ENCODE peak calls at places on chromosomes 6 and 20, in eight cellular contexts. K is heart left ventricle, G is stomach, O is endothelial cell of umbilical vein, N is breast epithelium, L is A549, S is uterus, B is HCT116. I is an unnamed sample.

GRCh38 chr20:25669826-25670422 is 26.7 kb downstream of the ZNF337 start:
- DNase-seq in K (no peak), L (no peak), N (no peak), G (no peak), O (no peak), S (no peak), B (no peak), I (peak; percentile 26)

GRCh38 chr6:37365791-37366190 is 12.0 kb downstream of the RNF8 start:
- DNase-seq in S (no peak), N (no peak), G (no peak), K (no peak), L (no peak), O (peak; percentile 71), B (no peak), I (no peak)

GRCh38 chr6:138662474-138662873 is 111.1 kb upstream of the CCDC28A start:
- DNase-seq in B (no peak), L (peak; percentile 43), S (no peak), G (no peak), O (no peak), K (no peak), N (no peak), I (no peak)

GRCh38 chr20:60857708-60858107 is 394.4 kb upstream of the CDH4 start:
- DNase-seq in O (no peak), B (no peak), L (no peak), S (no peak), N (no peak), K (no peak), G (no peak), I (no peak)

GRCh38 chr6:170265655-170266054 is 25.2 kb downstream of the DLL1 start:
- DNase-seq in B (peak; percentile 73), K (no peak), G (peak; percentile 95), L (no peak), S (no peak), N (no peak), O (no peak), I (no peak)

GRCh38 chr6:125939796-125940195 is 16.8 kb upstream of the HINT3 start:
- DNase-seq in N (no peak), S (no peak), B (no peak), O (no peak), G (no peak), L (no peak), K (no peak), I (no peak)

GRCh38 chr20:24873015-24873620 is 76.0 kb upstream of the CST7 start:
- DNase-seq in N (no peak), S (no peak), O (no peak), K (no peak), B (no peak), G (no peak), L (no peak), I (no peak)

GRCh38 chr6:106149472-106150069 is 63.4 kb downstream of the PRDM1 start:
- DNase-seq in O (no peak), N (no peak), G (no peak), S (no peak), L (no peak), B (no peak), K (no peak), I (no peak)

GRCh38 chr6:11769244-11769643 is 9.4 kb downstream of the ADTRP start:
- DNase-seq in S (no peak), O (peak; percentile 39), G (no peak), N (no peak), B (no peak), L (no peak), K (no peak), I (no peak)

GRCh38 chr6:5205035-5205469 is 55.7 kb downstream of the LYRM4 start:
- DNase-seq in B (no peak), K (no peak), S (peak; percentile 30), L (no peak), G (no peak), O (peak; percentile 76), N (no peak), I (peak; percentile 49)

GRCh38 chr6:79079425-79080130 is 1.5 kb upstream of the PHIP start:
- DNase-seq in B (no peak), L (no peak), O (peak; percentile 49), S (no peak), G (no peak), N (no peak), K (no peak), I (no peak)

GRCh38 chr6:79077680-79078056 is 386 bp downstream of the PHIP start:
- DNase-seq in L (peak; percentile 15), S (no peak), B (no peak), N (peak; percentile 51), G (peak; percentile 49), O (no peak), K (peak; percentile 56), I (no peak)

GRCh38 chr6:79076160-79076559 is 1.9 kb downstream of the PHIP start:
- DNase-seq in L (no peak), O (peak; percentile 55), B (no peak), G (no peak), K (no peak), N (no peak), S (no peak), I (no peak)

GRCh38 chr6:79078057-79078969 is at the start of gene PHIP:
- DNase-seq in G (peak; percentile 92), N (peak; percentile 91), O (peak; percentile 96), B (peak; percentile 90), L (peak; percentile 42), S (peak; percentile 94), K (peak; percentile 96), I (peak; percentile 95)

GRCh38 chr6:79076881-79077641 is 993 bp downstream of the PHIP start:
- DNase-seq in L (peak; percentile 59), K (peak; percentile 89), S (peak; percentile 84), O (peak; percentile 98), B (peak; percentile 69), N (peak; percentile 82), G (peak; percentile 92), I (peak; percentile 93)
- TF ChIP-seq POLR2A in L (no peak), K (no peak), S (peak; percentile 53), O (peak; percentile 59), B (no peak), N (no peak), G (no peak), I (no peak)

DNA sequence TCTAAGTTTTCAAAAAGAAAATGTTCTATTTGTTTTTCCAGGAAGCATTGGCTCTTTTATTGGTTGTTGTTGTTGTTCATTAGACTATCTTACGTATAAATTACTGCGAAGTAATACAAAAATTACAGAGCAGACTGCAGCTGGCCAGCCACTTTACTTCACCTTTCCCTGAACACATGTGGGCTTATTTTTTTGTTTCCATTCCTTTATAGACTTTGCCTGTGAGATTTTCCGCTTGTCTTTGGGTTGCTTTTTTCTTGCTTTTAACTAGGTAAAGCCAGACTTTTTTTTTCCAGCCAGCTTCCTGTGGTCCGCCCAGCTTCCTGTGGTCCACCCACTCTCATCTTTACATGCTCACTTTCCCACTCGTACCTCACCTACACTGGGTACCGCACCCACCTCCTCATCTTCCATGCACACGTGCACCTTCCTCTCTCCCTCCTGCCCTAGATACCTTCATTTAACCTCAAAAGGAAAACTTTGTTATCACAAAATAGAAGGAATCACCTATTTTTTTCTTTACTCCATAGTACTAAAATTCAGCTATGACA is 79.0 kb downstream of the IPCEF1 start:
- DNase-seq in B (no peak), N (no peak), S (no peak), G (no peak), O (no peak), K (no peak), L (no peak), I (no peak)
- TF ChIP-seq CTCF in B (no peak), N (no peak), S (no peak), G (no peak), O (no peak), K (no peak), L (peak; percentile 9), I (no peak)

DNA sequence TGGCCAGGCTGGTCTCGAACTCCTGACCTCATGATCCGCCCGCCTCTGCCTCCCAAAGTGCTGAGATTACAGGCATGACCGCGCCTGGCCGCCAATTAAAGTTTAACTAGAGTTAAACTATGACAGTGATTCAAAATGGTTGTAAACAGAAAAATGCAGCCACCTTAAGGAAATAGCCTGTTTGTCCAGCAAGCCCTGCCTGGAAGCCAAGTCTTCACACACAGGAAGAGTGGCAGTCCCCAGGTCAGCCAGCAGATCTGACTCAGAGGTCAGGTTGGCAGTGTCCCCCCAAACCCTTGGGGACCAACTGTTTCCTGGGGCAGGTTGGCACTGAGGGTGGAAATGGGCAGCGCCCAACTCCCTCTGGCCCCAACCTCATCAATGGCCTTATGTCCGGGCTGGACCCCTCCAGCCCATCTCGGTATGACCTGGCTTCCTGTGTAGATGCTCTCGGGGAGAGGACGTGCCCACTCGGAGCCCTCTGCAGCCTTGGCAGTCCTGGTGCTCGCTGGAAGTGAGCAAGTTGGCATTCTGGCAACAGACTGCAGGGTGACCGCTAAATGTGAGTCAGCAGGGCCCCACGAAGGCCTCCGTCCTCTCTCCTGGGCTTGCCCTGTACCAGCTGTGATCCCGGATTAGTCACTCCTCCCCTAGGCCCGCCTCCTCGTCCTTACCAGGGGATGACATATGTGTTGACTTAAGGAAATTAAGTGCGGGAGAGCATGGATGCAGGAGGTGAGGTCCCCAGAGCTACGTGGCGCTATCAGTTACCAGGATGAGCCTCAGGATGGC is 9.7 kb upstream of the HSP90AB1 start:
- DNase-seq in B (peak; percentile 86), L (peak; percentile 88), S (peak; percentile 95), O (peak; percentile 98), K (peak; percentile 87), G (peak; percentile 95), N (peak; percentile 91), I (peak; percentile 98)
- TF ChIP-seq POLR2A in B (no peak), L (peak; percentile 47), S (no peak), O (no peak), K (no peak), G (no peak), N (no peak), I (no peak)

GRCh38 chr6:6790393-6790792 is 201.9 kb downstream of the LY86 start:
- DNase-seq in K (no peak), N (no peak), L (no peak), G (no peak), O (no peak), S (no peak), B (no peak), I (no peak)

GRCh38 chr6:6790891-6791290 is 202.4 kb downstream of the LY86 start:
- DNase-seq in O (no peak), L (no peak), S (no peak), N (no peak), G (no peak), K (no peak), B (peak; percentile 87), I (no peak)

GRCh38 chr6:6784514-6785162 is 196.1 kb downstream of the LY86 start:
- DNase-seq in N (no peak), S (no peak), K (no peak), O (no peak), G (no peak), B (no peak), L (no peak), I (no peak)

GRCh38 chr6:6785163-6785521 is 196.6 kb downstream of the LY86 start:
- DNase-seq in L (no peak), S (no peak), O (no peak), G (no peak), N (no peak), B (no peak), K (no peak), I (peak; percentile 91)

DNA sequence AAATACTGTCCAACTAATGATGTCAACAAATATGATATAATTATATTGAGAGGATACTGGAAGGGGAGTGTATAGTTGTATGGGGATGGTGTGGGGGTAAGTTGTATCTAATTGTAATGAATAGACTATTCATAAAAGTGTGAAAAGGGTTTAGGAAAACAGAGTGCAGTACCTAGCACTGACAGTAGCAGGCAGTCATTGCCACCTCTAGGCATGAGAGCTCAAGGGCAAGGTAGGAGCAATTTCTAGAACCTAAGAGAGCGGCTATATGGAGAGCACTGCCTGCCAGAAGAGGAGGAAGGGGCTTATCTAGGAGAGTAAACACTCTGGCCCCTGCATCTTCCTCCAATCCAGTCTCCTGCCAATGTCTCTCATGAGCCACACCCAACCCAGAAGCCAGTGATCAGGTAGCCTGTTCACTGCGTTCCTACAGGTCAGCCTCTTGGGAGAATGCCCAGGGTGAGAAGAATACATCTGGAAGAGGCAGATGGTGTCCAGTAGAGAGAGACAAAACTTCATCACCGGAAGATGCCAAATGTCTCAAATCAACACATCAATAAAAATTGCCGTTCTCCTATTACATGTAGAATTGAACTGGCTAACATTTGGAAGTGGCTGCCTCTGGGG is 200.0 kb downstream of the LY86 start:
- DNase-seq in N (no peak), O (peak; percentile 30), G (peak; percentile 27), K (no peak), B (no peak), L (no peak), S (no peak), I (no peak)
- TF ChIP-seq CTCF in N (no peak), O (peak; percentile 60), G (no peak), K (peak; percentile 23), B (peak; percentile 81), L (peak; percentile 8), S (no peak), I (peak; percentile 58)

I was measured in adrenal gland.